ENCODE peak calls at places on chromosomes 16 and 17, in four cellular contexts. T is K562, D is GM12878, I is GM12891. C is an unnamed sample.

GRCh38 chr17:36610472-36610871 is 9.1 kb downstream of the MRM1 start:
- DNase-seq in T (no peak), D (no peak), I (no peak), C (no peak)

GRCh38 chr17:66481259-66481658 is 178.8 kb downstream of the PRKCA start:
- DNase-seq in T (no peak), D (no peak), I (no peak), C (no peak)

GRCh38 chr17:1294157-1294717 is 14.8 kb downstream of the TRARG1 start:
- DNase-seq in T (no peak), D (no peak), I (no peak), C (no peak)

GRCh38 chr17:82439829-82440365 is 10.7 kb downstream of the CYBC1 start:
- DNase-seq in T (no peak), D (no peak), I (no peak), C (no peak)

GRCh38 chr16:3857189-3858013 is 23.1 kb downstream of the CREBBP start:
- DNase-seq in T (no peak), D (peak), I (no peak), C (peak)

GRCh38 chr16:4796982-4797804 is 2.0 kb downstream of the SMIM22 start:
- DNase-seq in T (no peak), D (no peak), I (no peak), C (no peak)

GRCh38 chr16:24075929-24076716 is 180.0 kb upstream of the CACNG3 start:
- DNase-seq in T (peak), D (peak), I (no peak), C (no peak)

GRCh38 chr17:4594406-4595349 is 10.3 kb downstream of the SMTNL2 start:
- DNase-seq in T (peak), D (no peak), I (peak), C (peak)

GRCh38 chr17:47644324-47644723 is 5.4 kb upstream of the KPNB1 start:
- DNase-seq in T (no peak), D (no peak), I (no peak), C (no peak)

GRCh38 chr16:57503366-57503765 is 17.1 kb upstream of the DOK4 start:
- DNase-seq in T (peak), D (no peak), I (no peak), C (no peak)

GRCh38 chr17:10768766-10769383 is 35.0 kb downstream of the TMEM238L start:
- DNase-seq in T (no peak), D (no peak), I (no peak), C (no peak)

GRCh38 chr17:63395075-63395815 is 50.9 kb downstream of the CYB561 start:
- DNase-seq in T (no peak), D (no peak), I (no peak), C (no peak)

GRCh38 chr17:79552405-79552804 is 58.4 kb downstream of the RBFOX3 start:
- DNase-seq in T (no peak), D (no peak), I (no peak), C (no peak)

GRCh38 chr17:41329279-41329925 is 13.9 kb upstream of the KRTAP17-1 start:
- DNase-seq in T (peak), D (no peak), I (peak), C (peak)
- TF ChIP-seq SPI1 in T (no peak), D (no peak), I (no peak), C (no peak)

GRCh38 chr16:897200-897543 is 73.6 kb downstream of the LMF1 start:
- DNase-seq in T (no peak), D (no peak), I (no peak), C (no peak)
- TF ChIP-seq SPI1 in T (no peak), D (no peak), I (no peak), C (no peak)

DNA sequence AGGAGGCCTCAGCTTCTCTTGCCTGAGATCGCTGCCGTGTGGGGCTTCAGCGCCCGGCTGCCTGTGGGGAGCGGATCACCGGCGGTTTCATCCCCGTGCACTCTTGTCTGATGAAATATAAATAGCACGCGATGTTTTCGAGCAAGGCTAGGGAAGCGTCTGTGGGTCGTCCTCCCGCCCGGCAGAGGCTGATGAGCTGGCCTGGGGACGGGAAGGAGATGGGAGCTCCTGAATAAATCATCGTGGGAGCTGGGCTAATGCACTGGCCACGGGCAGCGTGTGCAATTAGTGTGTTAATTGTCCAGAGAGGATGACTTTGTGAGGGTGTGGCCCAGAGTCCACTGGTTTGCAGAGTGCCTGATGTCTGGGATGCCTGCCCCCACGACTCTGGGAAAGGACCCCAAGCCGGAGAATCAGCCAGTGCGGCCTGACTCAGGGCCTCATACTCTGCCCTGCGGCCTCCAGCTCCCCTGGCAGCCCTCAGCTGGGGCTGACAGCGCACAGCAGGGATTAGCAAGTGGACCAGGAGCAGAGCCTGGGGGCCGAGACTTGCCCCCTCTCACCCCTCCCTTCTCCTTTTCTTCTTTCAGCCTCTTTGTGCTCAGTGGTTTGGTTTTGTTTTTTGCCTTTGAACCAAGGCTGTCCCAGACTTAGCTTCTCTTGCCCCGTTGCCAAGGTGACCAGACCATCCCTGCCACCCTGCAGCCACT is 21.3 kb downstream of the KCNJ12 start:
- DNase-seq in T (no peak), D (no peak), I (no peak), C (no peak)
- TF ChIP-seq SPI1 in T (no peak), D (no peak), I (no peak), C (no peak)

GRCh38 chr16:46621902-46622676 is 910 bp upstream of the SHCBP1 start:
- DNase-seq in T (no peak), D (no peak), I (no peak), C (no peak)
- TF ChIP-seq SPI1 in T (no peak), D (no peak), I (no peak), C (no peak)

GRCh38 chr17:58383892-58384462 is 32.0 kb upstream of the SUPT4H1 start:
- DNase-seq in T (no peak), D (no peak), I (no peak), C (no peak)
- TF ChIP-seq SPI1 in T (no peak), D (no peak), I (no peak), C (no peak)

GRCh38 chr17:49224198-49224996 is 6.2 kb downstream of the PHOSPHO1 start:
- DNase-seq in T (no peak), D (no peak), I (no peak), C (no peak)
- TF ChIP-seq SPI1 in T (no peak), D (no peak), I (no peak), C (no peak)

GRCh38 chr17:226773-227580 is 45.5 kb upstream of the DOC2B start:
- DNase-seq in T (no peak), D (no peak), I (no peak), C (no peak)
- TF ChIP-seq SPI1 in T (no peak), D (no peak), I (no peak), C (no peak)

GRCh38 chr16:53576904-53577303 is 73.9 kb upstream of the AKTIP start:
- DNase-seq in T (no peak), D (no peak), I (no peak), C (no peak)

GRCh38 chr16:53580038-53580802 is 77.2 kb upstream of the AKTIP start:
- DNase-seq in T (no peak), D (no peak), I (no peak), C (no peak)

GRCh38 chr16:53576228-53576627 is 73.2 kb upstream of the AKTIP start:
- DNase-seq in T (no peak), D (no peak), I (no peak), C (no peak)

DNA sequence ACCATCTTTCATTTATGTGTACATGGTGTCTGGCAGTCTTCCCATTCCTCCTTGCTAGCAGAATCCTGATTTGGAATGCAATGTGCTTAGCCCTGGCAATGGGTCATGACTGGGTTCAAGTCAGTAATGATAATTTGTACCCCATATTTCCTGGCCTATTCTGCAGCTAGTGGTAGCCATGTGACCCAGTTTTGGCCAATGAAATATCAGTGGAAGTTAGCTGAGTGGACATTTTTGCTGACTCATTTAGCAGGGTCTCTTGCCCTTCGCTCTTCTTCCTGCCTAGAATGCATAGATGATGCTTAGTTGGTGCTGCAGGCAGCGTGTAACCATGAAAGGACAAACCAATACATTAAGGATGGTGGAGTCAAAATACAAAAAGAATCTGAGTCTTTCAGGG is 78.8 kb upstream of the AKTIP start:
- DNase-seq in T (no peak), D (no peak), I (no peak), C (no peak)
- TF ChIP-seq SPI1 in T (no peak), D (no peak), I (no peak), C (no peak)

C was measured in HL-60.